ENCODE peak calls at places on chromosomes 3 and 15, in eight cellular contexts. H, I, O, Y, L, G, R and E are unnamed samples.

GRCh38 chr3:171375704-171376103 is 84.5 kb downstream of the TNIK start:
- DNase-seq in H (no peak), Y (no peak), R (no peak), L (no peak), O (no peak), I (no peak), G (no peak), E (no peak)

GRCh38 chr15:86615816-86616215 is 536.1 kb downstream of the AGBL1 start:
- DNase-seq in O (no peak), Y (no peak), H (no peak), I (no peak), G (no peak), R (no peak), L (no peak), E (no peak)

GRCh38 chr3:133464573-133464972 is 64.7 kb downstream of the BFSP2 start:
- DNase-seq in R (no peak), I (no peak), L (peak), H (no peak), O (no peak), Y (peak), G (no peak), E (no peak)

GRCh38 chr15:58903232-58903631 is 30.2 kb downstream of the SLTM start:
- DNase-seq in H (no peak), Y (no peak), G (no peak), L (peak), R (no peak), I (no peak), O (no peak), E (no peak)

GRCh38 chr3:42526616-42527367 is 24.3 kb downstream of the VIPR1 start:
- DNase-seq in H (no peak), O (no peak), R (no peak), L (no peak), G (no peak), I (no peak), Y (no peak), E (no peak)

GRCh38 chr3:173733029-173733652 is 335.6 kb downstream of the NLGN1 start:
- DNase-seq in I (no peak), O (no peak), H (peak), Y (no peak), R (peak), G (no peak), L (peak), E (no peak)

GRCh38 chr3:105653868-105654267 is 214.9 kb downstream of the CBLB start:
- DNase-seq in I (no peak), G (no peak), Y (no peak), L (no peak), H (no peak), R (no peak), O (no peak), E (no peak)

GRCh38 chr3:150094150-150094932 is 123.6 kb upstream of the PFN2 start:
- DNase-seq in R (peak), I (no peak), Y (no peak), L (no peak), O (no peak), G (no peak), H (peak), E (no peak)

GRCh38 chr15:73346735-73347312 is 21.9 kb downstream of the HCN4 start:
- DNase-seq in I (peak), G (no peak), O (peak), Y (no peak), R (no peak), L (peak), H (no peak), E (no peak)

GRCh38 chr3:56966104-56966503 is 94.4 kb upstream of the SPATA12 start:
- DNase-seq in H (no peak), I (no peak), Y (no peak), L (no peak), O (no peak), G (no peak), R (no peak), E (no peak)

GRCh38 chr15:59825926-59826325 is 136.8 kb upstream of the BNIP2 start:
- DNase-seq in H (no peak), O (no peak), L (no peak), I (no peak), Y (no peak), R (no peak), G (no peak), E (no peak)

GRCh38 chr3:69671082-69671952 is 67.9 kb upstream of the MITF start:
- DNase-seq in L (peak), I (no peak), R (no peak), H (peak), O (peak), Y (no peak), G (no peak), E (no peak)

GRCh38 chr15:79884204-79884596 is 12.6 kb downstream of the MTHFS start:
- DNase-seq in O (no peak), Y (no peak), R (no peak), H (no peak), I (no peak), G (no peak), L (no peak), E (no peak)

GRCh38 chr15:81097893-81098280 is 36.2 kb upstream of the CFAP161 start:
- DNase-seq in I (no peak), R (no peak), O (peak), Y (no peak), L (peak), H (no peak), G (no peak), E (no peak)